ENCODE peak calls at places on chromosomes 16 and 17, in four cellular contexts. One of them, this sample, is unnamed.
A peak's percentile ranks its signal among the peaks of the same experiment; 100 is the strongest.

GRCh38 chr17:39551879-39552278 is 55.8 kb downstream of the NEUROD2 start:
- DNase-seq in adrenal gland: no peak
- DNase-seq in choroid plexus epithelial cell: peak; percentile 57
- DNase-seq in MM.1S: no peak
- DNase-seq in this sample: no peak

GRCh38 chr17:39139137-39139516 is 12.3 kb downstream of the PLXDC1 start:
- DNase-seq in adrenal gland: no peak
- DNase-seq in choroid plexus epithelial cell: peak; percentile 64
- DNase-seq in MM.1S: no peak
- DNase-seq in this sample: no peak

GRCh38 chr16:12975766-12976165 is 74.4 kb downstream of the SHISA9 start:
- DNase-seq in adrenal gland: no peak
- DNase-seq in choroid plexus epithelial cell: no peak
- DNase-seq in MM.1S: no peak
- DNase-seq in this sample: no peak

GRCh38 chr17:71964559-71964958 is 156.3 kb upstream of the SOX9 start:
- DNase-seq in adrenal gland: no peak
- DNase-seq in choroid plexus epithelial cell: no peak
- DNase-seq in MM.1S: no peak
- DNase-seq in this sample: no peak

GRCh38 chr17:81020767-81021497 is 14.0 kb upstream of the BAIAP2 start:
- DNase-seq in adrenal gland: peak; percentile 56
- DNase-seq in choroid plexus epithelial cell: peak; percentile 34
- DNase-seq in MM.1S: no peak
- DNase-seq in this sample: no peak

GRCh38 chr17:31467502-31468256 is 76.2 kb downstream of the RAB11FIP4 start:
- DNase-seq in adrenal gland: no peak
- DNase-seq in choroid plexus epithelial cell: no peak
- DNase-seq in MM.1S: no peak
- DNase-seq in this sample: no peak

GRCh38 chr16:67268136-67268579 is 11.2 kb upstream of the PLEKHG4 start:
- DNase-seq in adrenal gland: peak; percentile 96
- DNase-seq in choroid plexus epithelial cell: peak; percentile 84
- DNase-seq in MM.1S: no peak
- DNase-seq in this sample: no peak

GRCh38 chr17:36072431-36073121 is 8.5 kb downstream of the CCL18 start:
- DNase-seq in adrenal gland: peak; percentile 39
- DNase-seq in choroid plexus epithelial cell: peak; percentile 53
- DNase-seq in MM.1S: peak; percentile 35
- DNase-seq in this sample: no peak

GRCh38 chr16:68790130-68790761 is 53.1 kb upstream of the TANGO6 start:
- DNase-seq in adrenal gland: no peak
- DNase-seq in choroid plexus epithelial cell: peak; percentile 94
- DNase-seq in MM.1S: no peak
- DNase-seq in this sample: no peak

GRCh38 chr16:12337776-12338655 is 361.5 kb downstream of the SNX29 start:
- DNase-seq in adrenal gland: no peak
- DNase-seq in choroid plexus epithelial cell: no peak
- DNase-seq in MM.1S: no peak
- DNase-seq in this sample: no peak

GRCh38 chr17:43431741-43432523 is 33.1 kb downstream of the ARL4D start:
- DNase-seq in adrenal gland: no peak
- DNase-seq in choroid plexus epithelial cell: peak; percentile 26
- DNase-seq in MM.1S: no peak
- DNase-seq in this sample: no peak

GRCh38 chr16:66082424-66082823 is 284.1 kb upstream of the CDH5 start:
- DNase-seq in adrenal gland: no peak
- DNase-seq in choroid plexus epithelial cell: no peak
- DNase-seq in MM.1S: no peak
- DNase-seq in this sample: no peak

GRCh38 chr16:68800257-68800875 is 43.0 kb upstream of the TANGO6 start:
- DNase-seq in adrenal gland: peak; percentile 25
- DNase-seq in choroid plexus epithelial cell: peak; percentile 95
- DNase-seq in MM.1S: peak; percentile 51
- DNase-seq in this sample: peak; percentile 76

GRCh38 chr17:11493947-11494346 is 104.3 kb upstream of the DNAH9 start:
- DNase-seq in adrenal gland: no peak
- DNase-seq in choroid plexus epithelial cell: no peak
- DNase-seq in MM.1S: no peak
- DNase-seq in this sample: no peak

GRCh38 chr16:85635545-85636140 is 22.5 kb downstream of the GSE1 start:
- DNase-seq in adrenal gland: peak; percentile 71
- DNase-seq in choroid plexus epithelial cell: no peak
- DNase-seq in MM.1S: no peak
- DNase-seq in this sample: no peak

GRCh38 chr17:48409607-48410006 is 20.4 kb downstream of the SKAP1 start:
- DNase-seq in adrenal gland: no peak
- DNase-seq in choroid plexus epithelial cell: no peak
- DNase-seq in MM.1S: no peak
- DNase-seq in this sample: no peak

GRCh38 chr17:78991906-78992532 is 12.3 kb upstream of the LGALS3BP start:
- DNase-seq in adrenal gland: peak; percentile 12
- DNase-seq in choroid plexus epithelial cell: no peak
- DNase-seq in MM.1S: no peak
- DNase-seq in this sample: no peak

GRCh38 chr16:89123831-89124100 is 30.1 kb downstream of the ACSF3 start:
- DNase-seq in adrenal gland: no peak
- DNase-seq in choroid plexus epithelial cell: no peak
- DNase-seq in MM.1S: no peak
- DNase-seq in this sample: no peak
- TF ChIP-seq CTCF in adrenal gland: no peak
- TF ChIP-seq CTCF in choroid plexus epithelial cell: no peak
- TF ChIP-seq CTCF in MM.1S: no peak
- TF ChIP-seq CTCF in this sample: no peak

GRCh38 chr17:49585422-49586027 is 9.9 kb downstream of the NXPH3 start:
- DNase-seq in adrenal gland: peak; percentile 9
- DNase-seq in choroid plexus epithelial cell: peak; percentile 47
- DNase-seq in MM.1S: no peak
- DNase-seq in this sample: peak; percentile 62
- TF ChIP-seq CTCF in adrenal gland: no peak
- TF ChIP-seq CTCF in choroid plexus epithelial cell: peak; percentile 49
- TF ChIP-seq CTCF in MM.1S: no peak
- TF ChIP-seq CTCF in this sample: peak; percentile 53

DNA sequence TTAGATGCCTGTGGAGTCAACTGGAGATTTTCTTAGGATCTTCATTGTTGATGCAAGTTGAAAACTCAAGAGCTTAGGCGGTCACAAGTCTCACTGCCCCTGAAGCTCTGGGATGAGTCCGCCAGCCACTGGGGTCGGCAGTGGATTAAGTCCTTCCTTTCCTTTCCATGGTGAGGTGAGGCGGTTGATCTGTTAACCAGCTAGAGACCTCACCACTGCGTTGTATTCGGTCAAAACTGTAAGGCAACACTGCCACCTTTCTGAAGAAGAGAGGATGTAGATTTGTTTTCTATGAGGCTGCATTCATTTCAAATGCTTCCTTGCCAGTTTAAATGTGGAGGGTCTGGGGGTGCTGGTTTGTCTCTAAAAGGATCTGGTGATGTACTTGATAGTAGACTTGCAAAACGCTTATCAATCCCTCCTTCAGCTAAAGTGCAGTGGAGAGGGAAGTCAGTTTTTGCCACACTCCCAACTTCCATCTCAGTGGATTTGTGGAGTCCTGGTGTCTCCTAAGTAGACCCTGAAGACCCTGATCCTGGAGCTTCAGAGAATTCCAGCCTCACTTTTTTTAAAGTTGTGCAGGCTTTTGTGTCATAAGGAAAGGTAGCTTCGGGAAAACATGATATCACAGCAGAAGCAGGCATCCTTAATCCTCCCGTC is 1.7 kb downstream of the MYOCD start:
- DNase-seq in adrenal gland: no peak
- DNase-seq in choroid plexus epithelial cell: peak; percentile 76
- DNase-seq in MM.1S: no peak
- DNase-seq in this sample: no peak
- TF ChIP-seq CTCF in adrenal gland: no peak
- TF ChIP-seq CTCF in choroid plexus epithelial cell: peak; percentile 72
- TF ChIP-seq CTCF in MM.1S: no peak
- TF ChIP-seq CTCF in this sample: peak; percentile 69

DNA sequence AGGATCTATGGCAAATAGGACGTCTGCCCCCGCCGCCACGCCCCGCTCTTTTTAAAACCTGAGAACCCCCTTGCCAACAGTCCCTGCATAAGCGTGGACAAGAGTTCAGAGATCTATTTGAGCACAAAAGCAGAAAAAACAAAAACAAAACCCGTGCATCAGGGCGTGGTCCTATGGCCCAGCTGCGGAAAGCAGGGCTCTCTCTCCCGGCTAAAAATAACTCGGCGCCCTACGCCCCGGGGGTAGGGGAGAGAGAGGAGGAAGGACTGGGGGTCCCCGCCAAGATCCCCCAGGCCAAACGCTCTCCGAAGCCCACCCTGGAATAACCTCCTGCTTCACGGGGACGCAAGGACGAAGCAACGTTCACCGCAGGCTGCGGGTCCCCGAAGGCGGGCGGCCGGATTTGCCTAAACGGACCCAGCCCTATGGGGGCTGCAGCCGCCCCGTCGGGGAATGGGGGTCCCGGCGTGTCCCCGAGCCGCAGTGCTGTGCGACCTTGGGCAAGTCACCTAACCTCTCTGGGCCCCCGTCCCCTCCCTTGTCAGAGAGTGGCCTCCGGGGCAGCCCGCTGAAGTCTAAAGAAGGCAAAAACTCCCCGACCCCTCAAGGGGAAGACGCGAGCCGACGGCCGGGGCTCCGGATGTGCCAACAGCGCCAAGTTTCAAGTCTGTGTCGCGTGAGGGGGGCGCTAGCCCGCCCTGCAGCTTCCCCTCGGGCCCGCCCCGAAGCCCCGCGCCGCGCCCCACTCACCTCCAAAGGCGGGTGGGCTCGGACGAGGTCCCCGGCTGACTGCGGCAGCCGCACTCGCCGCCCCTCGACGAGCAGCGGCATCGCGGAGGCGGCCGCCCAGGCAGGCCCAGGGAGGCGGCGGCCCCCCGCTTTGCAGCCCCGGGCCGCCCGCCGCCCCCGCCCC is 477 bp downstream of the NTAN1 start:
- DNase-seq in adrenal gland: peak; percentile 54
- DNase-seq in choroid plexus epithelial cell: peak; percentile 42
- DNase-seq in MM.1S: peak; percentile 69
- DNase-seq in this sample: no peak
- TF ChIP-seq CTCF in adrenal gland: no peak
- TF ChIP-seq CTCF in choroid plexus epithelial cell: peak; percentile 21
- TF ChIP-seq CTCF in MM.1S: peak; percentile 28
- TF ChIP-seq CTCF in this sample: peak; percentile 56

GRCh38 chr17:64188088-64188487 is 58.1 kb upstream of the ERN1 start:
- DNase-seq in adrenal gland: no peak
- DNase-seq in choroid plexus epithelial cell: no peak
- DNase-seq in MM.1S: no peak
- DNase-seq in this sample: no peak

GRCh38 chr17:64186171-64187092 is 56.5 kb upstream of the ERN1 start:
- DNase-seq in adrenal gland: no peak
- DNase-seq in choroid plexus epithelial cell: no peak
- DNase-seq in MM.1S: no peak
- DNase-seq in this sample: no peak

GRCh38 chr17:64187093-64187895 is 57.4 kb upstream of the ERN1 start:
- DNase-seq in adrenal gland: no peak
- DNase-seq in choroid plexus epithelial cell: peak; percentile 36
- DNase-seq in MM.1S: no peak
- DNase-seq in this sample: no peak

GRCh38 chr17:64192588-64192987 is 62.6 kb upstream of the ERN1 start:
- DNase-seq in adrenal gland: no peak
- DNase-seq in choroid plexus epithelial cell: no peak
- DNase-seq in MM.1S: no peak
- DNase-seq in this sample: no peak

DNA sequence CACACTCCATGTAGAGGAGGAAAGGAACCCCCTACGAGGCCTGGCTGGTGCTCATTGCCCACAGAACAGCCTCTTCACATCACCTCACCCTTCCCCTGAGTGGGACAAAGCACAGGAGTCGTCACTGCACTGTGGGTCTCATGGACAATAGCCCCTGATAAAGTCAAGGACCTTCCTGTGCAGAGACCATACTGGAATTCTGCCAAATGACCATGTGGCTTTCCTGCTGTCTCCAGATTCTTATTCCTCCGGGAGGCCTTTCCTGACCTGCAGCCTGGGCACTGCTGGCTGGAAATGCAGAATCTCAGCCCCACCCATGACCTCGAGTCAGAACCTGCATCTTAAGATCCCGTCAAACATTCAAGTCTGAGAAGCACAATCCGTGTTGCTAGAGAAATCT is 60.5 kb upstream of the ERN1 start:
- DNase-seq in adrenal gland: peak; percentile 51
- DNase-seq in choroid plexus epithelial cell: no peak
- DNase-seq in MM.1S: no peak
- DNase-seq in this sample: no peak
- TF ChIP-seq CTCF in adrenal gland: no peak
- TF ChIP-seq CTCF in choroid plexus epithelial cell: no peak
- TF ChIP-seq CTCF in MM.1S: no peak
- TF ChIP-seq CTCF in this sample: no peak

This sample was measured in type B pancreatic cell.